ENCODE peak calls at places on chromosomes 4 and X, in nine cellular contexts. V is heart right ventricle; A is endothelial cell of umbilical vein; W is fibroblast of lung; Z is heart left ventricle; X is cardiac muscle cell; N is IMR-90; S is left lung; O is CD8-positive, alpha-beta memory T cell. L is an unnamed sample.

GRCh38 chr4:71827811-71828210 is 43.9 kb upstream of the GC start:
- DNase-seq in V (no peak), A (no peak), W (no peak), Z (no peak), X (no peak), N (no peak), S (no peak), O (no peak), L (no peak)

GRCh38 chrX:149567621-149568417 is 18.1 kb upstream of the HSFX3 start:
- DNase-seq in V (no peak), A (no peak), W (no peak), Z (no peak), X (no peak), N (no peak), S (no peak), O (no peak), L (no peak)

GRCh38 chrX:125203379-125203736 is 116.3 kb upstream of the TEX13C start:
- DNase-seq in V (no peak), A (no peak), W (no peak), Z (no peak), X (no peak), N (no peak), S (no peak), O (no peak), L (peak; percentile 63)

GRCh38 chr4:10173754-10174749 is 57.5 kb upstream of the WDR1 start:
- DNase-seq in V (peak; percentile 84), A (no peak), W (no peak), Z (peak; percentile 83), X (peak; percentile 46), N (no peak), S (peak; percentile 55), O (no peak), L (no peak)

GRCh38 chr4:141702472-141703182 is 66.2 kb downstream of the IL15 start:
- DNase-seq in V (no peak), A (peak; percentile 20), W (no peak), Z (peak; percentile 28), X (peak; percentile 61), N (peak; percentile 49), S (no peak), O (no peak), L (no peak)

GRCh38 chr4:47675810-47676209 is 162.1 kb downstream of the CORIN start:
- DNase-seq in V (no peak), A (no peak), W (no peak), Z (no peak), X (no peak), N (no peak), S (no peak), O (no peak), L (no peak)

GRCh38 chr4:152965614-152966013 is 29.5 kb downstream of the FHDC1 start:
- DNase-seq in V (no peak), A (no peak), W (no peak), Z (no peak), X (no peak), N (peak; percentile 23), S (no peak), O (no peak), L (no peak)

GRCh38 chrX:18410038-18410437 is 15.4 kb upstream of the CDKL5 start:
- DNase-seq in V (no peak), A (peak; percentile 17), W (peak; percentile 41), Z (no peak), X (peak; percentile 58), N (peak; percentile 55), S (no peak), O (no peak), L (no peak)

GRCh38 chr4:104941661-104942062 is 205.0 kb upstream of the TET2 start:
- DNase-seq in V (no peak), A (no peak), W (peak; percentile 39), Z (no peak), X (no peak), N (no peak), S (no peak), O (no peak), L (no peak)

GRCh38 chrX:15567886-15568616 is 32.7 kb downstream of the ACE2 start:
- DNase-seq in V (no peak), A (peak; percentile 21), W (no peak), Z (no peak), X (peak; percentile 51), N (no peak), S (no peak), O (no peak), L (no peak)

GRCh38 chr4:128707864-128708263 is 101.6 kb upstream of the JADE1 start:
- DNase-seq in V (no peak), A (no peak), W (peak; percentile 37), Z (no peak), X (peak; percentile 58), N (peak; percentile 25), S (no peak), O (no peak), L (no peak)

GRCh38 chr4:15244354-15244753 is 183.5 kb upstream of the C1QTNF7 start:
- DNase-seq in V (no peak), A (no peak), W (peak; percentile 74), Z (no peak), X (peak; percentile 39), N (peak; percentile 61), S (no peak), O (no peak), L (no peak)

GRCh38 chrX:9612146-9612505 is 147.3 kb downstream of the TBL1X start:
- DNase-seq in V (no peak), A (no peak), W (no peak), Z (no peak), X (no peak), N (no peak), S (no peak), O (no peak), L (no peak)

GRCh38 chrX:68743754-68744153 is 85.1 kb upstream of the EFNB1 start:
- DNase-seq in V (no peak), A (no peak), W (no peak), Z (no peak), X (no peak), N (no peak), S (no peak), O (no peak), L (no peak)

GRCh38 chr4:8871417-8872401 is at the start of gene HMX1:
- DNase-seq in V (peak; percentile 7), A (no peak), W (no peak), Z (no peak), X (no peak), N (no peak), S (no peak), O (no peak), L (no peak)

GRCh38 chrX:133892337-133892736 is 93.1 kb downstream of the GPC3 start:
- DNase-seq in V (no peak), A (no peak), W (no peak), Z (no peak), X (no peak), N (no peak), S (no peak), O (no peak), L (no peak)

GRCh38 chrX:11579856-11580595 is 85.7 kb downstream of the ARHGAP6 start:
- DNase-seq in V (no peak), A (no peak), W (no peak), Z (no peak), X (no peak), N (no peak), S (no peak), O (no peak), L (no peak)
- H3K27ac ChIP-seq in V (no peak overlapping the region), A (no peak overlapping the region), W (no peak overlapping the region), Z (no peak overlapping the region), X (no peak overlapping the region), N (no peak overlapping the region), S (no peak overlapping the region), O (no peak overlapping the region), L (no peak overlapping the region)

GRCh38 chr4:94508841-94509240 is 57.1 kb downstream of the PDLIM5 start:
- DNase-seq in V (no peak), A (no peak), W (no peak), Z (no peak), X (peak; percentile 32), N (no peak), S (no peak), O (no peak), L (no peak)
- H3K4me3 ChIP-seq in V (no peak overlapping the region), A (no peak overlapping the region), W (no peak overlapping the region), Z (no peak overlapping the region), X (no peak overlapping the region), N (no peak overlapping the region), S (no peak overlapping the region), O (no peak overlapping the region), L (no peak overlapping the region)

GRCh38 chrX:13687203-13687602 is 1.7 kb upstream of the RAB9A start:
- DNase-seq in V (no peak), A (no peak), W (no peak), Z (no peak), X (no peak), N (no peak), S (no peak), O (no peak), L (no peak)

GRCh38 chrX:13689519-13690211 is 737 bp downstream of the RAB9A start:
- DNase-seq in V (no peak), A (peak; percentile 52), W (peak; percentile 29), Z (no peak), X (peak; percentile 27), N (peak; percentile 40), S (no peak), O (no peak), L (peak; percentile 18)

GRCh38 chrX:13690836-13691235 is 1.9 kb downstream of the RAB9A start:
- DNase-seq in V (no peak), A (no peak), W (no peak), Z (no peak), X (no peak), N (no peak), S (no peak), O (no peak), L (no peak)

GRCh38 chrX:13688772-13689518 is at the start of gene RAB9A:
- DNase-seq in V (peak; percentile 85), A (peak; percentile 76), W (peak; percentile 62), Z (peak; percentile 89), X (peak; percentile 75), N (peak; percentile 68), S (peak; percentile 85), O (peak; percentile 74), L (peak; percentile 74)

DNA sequence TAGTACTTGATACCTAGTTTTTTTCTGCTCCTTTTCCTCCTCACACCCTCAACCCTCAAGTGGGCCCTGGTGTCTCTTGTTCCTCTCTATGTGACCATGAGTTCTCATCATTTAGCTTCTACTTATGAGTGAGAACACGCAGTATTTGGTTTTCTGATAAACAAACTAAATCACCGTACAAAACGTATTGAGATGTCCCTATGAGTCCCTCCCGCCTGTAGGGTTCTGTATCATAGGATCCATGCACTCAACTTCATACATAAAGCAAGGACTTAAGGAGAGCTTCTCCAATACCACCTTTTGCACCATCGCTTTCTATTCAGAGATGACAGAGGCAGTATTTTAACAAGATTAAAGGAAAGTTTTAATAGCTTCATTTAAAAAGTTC is 550 bp upstream of the RAB9A start:
- DNase-seq in V (no peak), A (no peak), W (no peak), Z (no peak), X (no peak), N (no peak), S (no peak), O (no peak), L (no peak)
- H3K4me1 ChIP-seq in V (peaks cover 37% of the 10 kb centered on the region), A (peaks cover 10% of the 10 kb centered on the region), W (no peaks in the 10 kb centered on the region), Z (no peaks in the 10 kb centered on the region), X (peaks cover 15% of the 10 kb centered on the region), N (peaks cover 2% of the 10 kb centered on the region), S (peaks cover 25% of the 10 kb centered on the region), O (peaks cover 28% of the 10 kb centered on the region), L (no peaks in the 10 kb centered on the region)

DNA sequence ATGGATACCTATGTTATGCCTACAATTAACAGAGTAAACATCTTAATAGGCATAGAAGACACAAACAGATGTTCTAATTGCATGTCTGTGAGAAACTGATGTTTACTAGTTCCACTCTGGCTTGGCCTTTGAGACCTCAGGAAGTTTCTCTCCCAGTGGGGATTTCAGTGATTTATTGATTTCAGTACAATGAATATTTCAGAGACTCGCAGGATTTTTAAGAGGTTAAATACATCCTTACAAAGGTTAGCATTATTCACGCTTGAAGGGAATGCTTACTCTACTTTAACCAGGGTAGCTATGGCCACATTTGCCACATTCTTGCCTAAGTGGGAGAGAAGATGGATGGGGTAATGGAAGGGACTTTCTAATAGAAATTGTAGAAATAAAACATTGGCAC is 480.0 kb downstream of the SPRY1 start:
- DNase-seq in V (no peak), A (no peak), W (peak; percentile 59), Z (no peak), X (no peak), N (no peak), S (no peak), O (no peak), L (no peak)
- H3K27ac ChIP-seq in V (peak overlapping the region; percentile 59), A (no peak overlapping the region), W (no peak overlapping the region), Z (peak overlapping the region; percentile 82), X (no peak overlapping the region), N (no peak overlapping the region), S (no peak overlapping the region), O (no peak overlapping the region), L (no peak overlapping the region)

L was measured in tibial artery.